ENCODE peak calls at places on chromosomes 7 and 10, in six cellular contexts. E, G, Z, N, L and U are unnamed samples.

GRCh38 chr7:94003446-94004023 is 620 bp downstream of the BET1 start:
- DNase-seq in G (no peak), N (no peak), E (no peak), Z (no peak), L (peak), U (no peak)

GRCh38 chr7:140212100-140212881 is 35.5 kb upstream of the KDM7A start:
- DNase-seq in N (no peak), L (peak), G (no peak), E (no peak), Z (no peak), U (no peak)

GRCh38 chr7:139635521-139636240 is 112.2 kb downstream of the CLEC2L start:
- DNase-seq in Z (peak), E (peak), G (no peak), N (no peak), L (no peak), U (no peak)

GRCh38 chr10:79404231-79404609 is 41.2 kb downstream of the ZCCHC24 start:
- DNase-seq in Z (no peak), N (no peak), G (no peak), E (no peak), L (no peak), U (no peak)

GRCh38 chr10:79052311-79053080 is 16.3 kb upstream of the ZMIZ1 start:
- DNase-seq in L (no peak), G (peak), E (no peak), N (no peak), Z (no peak), U (peak)

GRCh38 chr10:64863836-64864235 is 1342.6 kb downstream of the REEP3 start:
- DNase-seq in G (no peak), Z (no peak), N (no peak), L (no peak), E (no peak), U (no peak)

GRCh38 chr10:131186547-131187253 is 124.8 kb downstream of the TCERG1L start:
- DNase-seq in L (no peak), G (no peak), Z (no peak), N (no peak), E (no peak), U (peak)

GRCh38 chr7:98460902-98461301 is 60.0 kb upstream of the BAIAP2L1 start:
- DNase-seq in G (no peak), N (no peak), L (no peak), E (no peak), Z (no peak), U (no peak)

GRCh38 chr7:135206887-135207738 is 4.2 kb downstream of the WDR91 start:
- DNase-seq in N (no peak), Z (no peak), L (no peak), E (no peak), G (no peak), U (no peak)

GRCh38 chr10:33965795-33966581 is 631.5 kb upstream of the NRP1 start:
- DNase-seq in N (no peak), Z (no peak), G (no peak), L (no peak), E (no peak), U (no peak)